ENCODE peak calls at places on chromosomes 2 and 18, in ten cellular contexts. A, E, Y, K, M, T, S, R, O and X are unnamed samples.

GRCh38 chr2:85401844-85402243 is 8.3 kb downstream of the CAPG start:
- DNase-seq in T (no peak), K (no peak), A (no peak), M (no peak), Y (no peak), O (no peak), E (no peak), S (no peak), R (no peak), X (peak)

GRCh38 chr2:190355968-190356657 is 12.7 kb downstream of the INPP1 start:
- DNase-seq in S (no peak), R (no peak), O (no peak), E (no peak), T (no peak), K (no peak), Y (no peak), M (no peak), A (no peak), X (no peak)

GRCh38 chr2:43905388-43905803 is 66.6 kb downstream of the ABCG8 start:
- DNase-seq in O (no peak), S (no peak), K (no peak), M (no peak), A (no peak), Y (peak), T (no peak), R (no peak), E (no peak), X (no peak)

GRCh38 chr2:54529935-54530334 is 73.8 kb downstream of the SPTBN1 start:
- DNase-seq in Y (no peak), A (no peak), M (no peak), K (no peak), T (no peak), O (no peak), R (no peak), S (no peak), E (no peak), X (no peak)

GRCh38 chr2:144325086-144325485 is 194.8 kb downstream of the ZEB2 start:
- DNase-seq in T (no peak), S (no peak), K (no peak), Y (peak), R (no peak), M (no peak), A (no peak), O (no peak), E (no peak), X (no peak)

GRCh38 chr2:172082944-172083718 is 2.2 kb upstream of the DLX1 start:
- DNase-seq in R (no peak), Y (no peak), A (no peak), T (no peak), M (no peak), O (peak), E (no peak), S (no peak), K (peak), X (no peak)

GRCh38 chr18:76484749-76485387 is 10.2 kb downstream of the ZNF516 start:
- DNase-seq in A (no peak), M (no peak), R (no peak), Y (no peak), O (no peak), K (no peak), S (no peak), T (no peak), E (no peak), X (no peak)

GRCh38 chr18:39462436-39462835 is 1896.8 kb upstream of the CELF4 start:
- DNase-seq in E (no peak), S (no peak), A (no peak), T (no peak), K (no peak), O (no peak), M (no peak), R (no peak), Y (peak), X (no peak)

GRCh38 chr18:59927246-59927825 is 27.5 kb downstream of the PMAIP1 start:
- DNase-seq in Y (no peak), R (no peak), S (no peak), O (no peak), A (no peak), K (no peak), M (no peak), E (no peak), T (no peak), X (no peak)

GRCh38 chr2:235160281-235160805 is 208.5 kb downstream of the SH3BP4 start:
- DNase-seq in T (no peak), M (no peak), R (no peak), Y (no peak), A (no peak), O (no peak), E (no peak), K (no peak), S (no peak), X (no peak)

GRCh38 chr2:6186332-6187100 is 494.3 kb downstream of the SOX11 start:
- DNase-seq in E (peak), Y (peak), O (peak), R (no peak), M (no peak), A (no peak), K (no peak), S (no peak), T (no peak), X (peak)

GRCh38 chr2:44392338-44392943 is 30.7 kb downstream of the CAMKMT start:
- DNase-seq in R (no peak), S (no peak), A (no peak), T (no peak), K (peak), Y (peak), M (no peak), E (peak), O (no peak), X (peak)

GRCh38 chr2:10238396-10238795 is 64.3 kb upstream of the HPCAL1 start:
- DNase-seq in A (no peak), E (no peak), Y (no peak), T (no peak), K (peak), S (no peak), R (no peak), O (no peak), M (peak), X (no peak)

GRCh38 chr2:62152000-62152399 is 43.9 kb upstream of the B3GNT2 start:
- DNase-seq in Y (peak), E (no peak), T (no peak), K (no peak), S (no peak), O (no peak), M (no peak), R (no peak), A (no peak), X (no peak)

GRCh38 chr2:233566141-233566956 is at the start of gene USP40:
- DNase-seq in T (peak), Y (peak), M (peak), A (no peak), R (peak), S (peak), O (peak), E (peak), K (peak), X (peak)

GRCh38 chr2:72276876-72277275 is 129.2 kb upstream of the CYP26B1 start:
- DNase-seq in E (no peak), A (no peak), O (no peak), Y (no peak), T (no peak), S (no peak), R (no peak), K (no peak), M (no peak), X (no peak)

GRCh38 chr2:191488135-191488534 is 189.8 kb upstream of the NABP1 start:
- DNase-seq in K (no peak), E (no peak), M (no peak), S (no peak), A (no peak), T (no peak), Y (no peak), O (no peak), R (no peak), X (no peak)

GRCh38 chr2:170101789-170102188 is 76.2 kb upstream of the MYO3B start:
- DNase-seq in T (no peak), K (no peak), S (no peak), R (no peak), E (no peak), A (no peak), M (no peak), Y (no peak), O (no peak), X (no peak)

GRCh38 chr18:68596016-68596415 is 118.9 kb downstream of the TMX3 start:
- DNase-seq in A (no peak), S (no peak), O (no peak), E (no peak), M (no peak), R (no peak), K (no peak), Y (no peak), T (no peak), X (no peak)

GRCh38 chr18:21316296-21316695 is 74.3 kb downstream of the GREB1L start:
- DNase-seq in A (no peak), S (no peak), R (no peak), K (no peak), M (no peak), O (no peak), Y (no peak), E (no peak), T (no peak), X (no peak)
- H3K27ac ChIP-seq in A (no peak), S (no peak), R (no peak), K (no peak), M (no peak), O (no peak), Y (no peak), E (no peak), T (no peak), X (peak)

DNA sequence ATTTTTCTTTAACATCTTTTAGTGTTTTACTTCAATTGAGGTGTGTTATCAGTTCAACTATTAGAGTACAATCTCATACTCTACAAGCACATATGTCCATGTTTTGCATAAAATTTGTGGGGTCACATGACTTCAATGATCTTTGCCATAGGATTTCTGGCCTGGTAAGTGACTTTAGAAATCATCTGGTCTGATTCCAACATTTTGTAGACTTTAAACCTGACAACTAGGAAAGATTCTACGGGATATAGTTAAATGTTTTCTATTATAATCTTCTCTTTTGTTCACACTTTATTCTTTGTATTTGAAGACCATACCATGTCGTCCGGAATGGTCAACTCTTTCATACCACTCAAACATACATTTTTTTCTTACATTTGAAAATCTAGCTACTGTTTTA is 62.0 kb upstream of the NEUROD1 start:
- DNase-seq in T (no peak), R (no peak), A (no peak), M (no peak), O (no peak), S (no peak), Y (no peak), E (no peak), K (no peak), X (no peak)
- H3K4me3 ChIP-seq in T (no peak), R (no peak), A (no peak), M (no peak), O (no peak), S (no peak), Y (no peak), E (no peak), K (no peak), X (no peak)

DNA sequence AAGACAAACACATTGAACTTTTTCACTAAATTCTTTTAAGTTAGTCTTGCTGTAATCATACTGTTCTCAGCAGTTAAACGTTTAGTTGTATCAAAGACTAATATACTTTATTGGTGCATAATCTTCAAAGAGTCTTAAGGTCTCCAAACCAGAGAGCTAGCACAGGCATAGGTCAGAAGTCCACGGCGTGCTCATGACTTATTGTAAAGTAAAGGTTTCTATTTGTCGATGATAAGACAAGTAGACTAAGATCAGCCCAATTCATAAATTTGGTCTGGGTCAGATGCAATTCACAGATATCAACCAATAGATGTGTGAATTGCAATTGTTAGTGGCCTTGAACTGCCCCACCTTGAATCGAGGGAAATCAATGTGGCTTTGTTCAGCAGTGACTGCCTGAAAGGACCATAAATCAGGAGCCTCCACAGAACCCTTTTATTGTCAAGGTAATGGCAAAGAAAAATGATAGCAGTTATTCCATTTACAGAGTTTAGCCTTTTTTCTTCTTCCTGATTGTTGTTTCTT is 39.2 kb upstream of the CPS1 start:
- DNase-seq in A (no peak), E (no peak), T (no peak), R (no peak), K (no peak), Y (no peak), S (no peak), M (no peak), O (no peak), X (no peak)
- TF ChIP-seq CTCF in A (no peak), E (no peak), T (no peak), R (no peak), K (no peak), Y (no peak), S (no peak), M (no peak), O (no peak), X (no peak)

DNA sequence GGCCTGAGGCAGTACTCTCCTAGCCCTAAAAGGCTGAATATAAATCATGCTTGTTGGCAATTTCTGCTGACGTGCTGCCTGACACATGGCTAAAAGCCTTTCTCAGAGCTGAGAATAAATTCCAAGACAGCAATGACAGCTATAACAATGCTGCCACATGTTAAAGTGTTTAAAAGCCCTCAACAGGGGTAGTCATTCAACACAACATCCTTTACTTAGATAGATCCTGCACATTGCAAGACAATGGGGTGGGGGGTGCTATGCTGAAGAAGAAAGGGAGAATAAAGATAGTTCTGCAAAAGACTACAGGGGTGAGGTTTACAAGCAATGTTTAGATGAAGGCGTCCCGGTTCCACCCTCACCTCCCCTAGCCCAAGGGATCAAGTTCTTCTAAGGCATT is 291.1 kb upstream of the ACVR2A start:
- DNase-seq in K (no peak), R (no peak), Y (no peak), E (no peak), T (no peak), O (no peak), A (no peak), M (no peak), S (no peak), X (no peak)
- H3K27ac ChIP-seq in K (peak), R (peak), Y (no peak), E (no peak), T (no peak), O (no peak), A (no peak), M (no peak), S (no peak), X (no peak)

GRCh38 chr18:75132471-75132870 is 76.5 kb downstream of the PTGR3 start:
- DNase-seq in E (no peak), K (peak), Y (no peak), O (no peak), A (peak), R (no peak), T (peak), M (no peak), S (no peak), X (no peak)
- H3K4me3 ChIP-seq in E (no peak), K (no peak), Y (no peak), O (no peak), A (no peak), R (no peak), T (no peak), M (no peak), S (no peak), X (no peak)

GRCh38 chr2:128639693-128640092 is 321.0 kb upstream of the HS6ST1 start:
- DNase-seq in O (peak), R (no peak), K (peak), S (no peak), Y (no peak), E (no peak), A (no peak), M (no peak), T (peak), X (no peak)
- TF ChIP-seq CTCF in O (no peak), R (no peak), K (peak), S (no peak), Y (peak), E (no peak), A (no peak), M (no peak), T (no peak), X (no peak)

GRCh38 chr2:232265329-232265728 is 113.2 kb upstream of the ALPP start:
- DNase-seq in O (no peak), M (no peak), Y (no peak), A (no peak), K (no peak), E (no peak), S (no peak), T (no peak), R (no peak), X (no peak)
- H3K27ac ChIP-seq in O (no peak), M (no peak), Y (no peak), A (no peak), K (no peak), E (no peak), S (no peak), T (no peak), R (no peak), X (no peak)